ENCODE peak calls at places on chromosomes 13 and 19, in six cellular contexts. W, Q, H, D, N and P are unnamed samples.

GRCh38 chr19:17719730-17720486 is 628 bp downstream of the MAP1S start:
- DNase-seq in W (peak; percentile 78), Q (peak; percentile 65), H (no peak), D (no peak), N (peak; percentile 79), P (peak; percentile 73)

GRCh38 chr13:44969858-44970484 is 19.3 kb downstream of the NUFIP1 start:
- DNase-seq in W (no peak), Q (no peak), H (no peak), D (peak; percentile 28), N (peak; percentile 53), P (no peak)

GRCh38 chr13:98480915-98481510 is 95.9 kb downstream of the STK24 start:
- DNase-seq in W (no peak), Q (peak; percentile 46), H (no peak), D (peak; percentile 72), N (peak; percentile 49), P (no peak)

GRCh38 chr19:54532528-54532927 is 29.9 kb downstream of the LAIR2 start:
- DNase-seq in W (no peak), Q (no peak), H (no peak), D (no peak), N (no peak), P (no peak)

GRCh38 chr13:71339736-71340135 is 527.3 kb downstream of the DACH1 start:
- DNase-seq in W (no peak), Q (no peak), H (no peak), D (no peak), N (no peak), P (no peak)

GRCh38 chr13:111245781-111246384 is 74.6 kb upstream of the TEX29 start:
- DNase-seq in W (no peak), Q (no peak), H (no peak), D (no peak), N (no peak), P (no peak)

GRCh38 chr19:33388817-33389573 is 15.5 kb downstream of the CEBPG start:
- DNase-seq in W (no peak), Q (no peak), H (peak; percentile 45), D (no peak), N (peak; percentile 83), P (no peak)

GRCh38 chr19:40613669-40614594 is 12.8 kb downstream of the LTBP4 start:
- DNase-seq in W (peak; percentile 87), Q (peak; percentile 91), H (peak; percentile 88), D (peak; percentile 92), N (no peak), P (peak; percentile 83)

GRCh38 chr13:25686831-25687495 is 315.2 kb downstream of the ATP8A2 start:
- DNase-seq in W (no peak), Q (no peak), H (no peak), D (no peak), N (no peak), P (no peak)
- H3K27ac ChIP-seq in W (no peak overlapping the region), Q (no peak overlapping the region), H (no peak overlapping the region), D (no peak overlapping the region), N (no peak overlapping the region), P (peak overlapping the region; percentile 50)

GRCh38 chr13:31385534-31385933 is 185.8 kb downstream of the B3GLCT start:
- DNase-seq in W (no peak), Q (peak; percentile 12), H (no peak), D (peak; percentile 3), N (no peak), P (no peak)

GRCh38 chr13:31377946-31378345 is 178.2 kb downstream of the B3GLCT start:
- DNase-seq in W (no peak), Q (no peak), H (no peak), D (no peak), N (no peak), P (no peak)

GRCh38 chr13:31380728-31381127 is 181.0 kb downstream of the B3GLCT start:
- DNase-seq in W (no peak), Q (no peak), H (no peak), D (no peak), N (no peak), P (no peak)
- TF ChIP-seq EP300 in W (no peak), Q (no peak), H (no peak), D (no peak), N (no peak), P (no peak)

GRCh38 chr13:46614582-46614981 is 61.6 kb downstream of the LRCH1 start:
- DNase-seq in W (no peak), Q (no peak), H (no peak), D (no peak), N (no peak), P (no peak)
- TF ChIP-seq POLR2AphosphoS5 in W (no peak), Q (no peak), H (no peak), D (no peak), N (no peak), P (no peak)

GRCh38 chr13:112969692-112970338 is 801 bp downstream of the MCF2L start:
- DNase-seq in W (no peak), Q (peak; percentile 4), H (no peak), D (no peak), N (peak; percentile 78), P (no peak)
- H3K27ac ChIP-seq in W (peak overlapping the region; percentile 76), Q (peak overlapping the region; percentile 69), H (no peak overlapping the region), D (no peak overlapping the region), N (no peak overlapping the region), P (peak overlapping the region; percentile 83)